ENCODE peak calls at places on chromosomes 3 and 15, in nine cellular contexts. One of them, this sample, is unnamed.

GRCh38 chr3:136250862-136251460 is 821 bp downstream of the PCCB start:
- DNase-seq in stomach: peak
- DNase-seq in A549: peak
- DNase-seq in sigmoid colon: peak
- DNase-seq in ovary: peak
- DNase-seq in NB4: peak
- DNase-seq in endothelial cell of umbilical vein: peak
- DNase-seq in body of pancreas: peak
- DNase-seq in uterus: peak
- DNase-seq in this sample: peak

GRCh38 chr3:159748408-159748807 is 240.2 kb upstream of the IL12A start:
- DNase-seq in NB4: no peak
- DNase-seq in body of pancreas: no peak
- DNase-seq in ovary: no peak
- DNase-seq in endothelial cell of umbilical vein: no peak
- DNase-seq in sigmoid colon: no peak
- DNase-seq in stomach: no peak
- DNase-seq in A549: no peak
- DNase-seq in uterus: no peak
- DNase-seq in this sample: no peak

GRCh38 chr3:9109570-9109914 is 139.9 kb downstream of the SRGAP3 start:
- DNase-seq in endothelial cell of umbilical vein: no peak
- DNase-seq in ovary: no peak
- DNase-seq in A549: no peak
- DNase-seq in uterus: no peak
- DNase-seq in sigmoid colon: no peak
- DNase-seq in body of pancreas: no peak
- DNase-seq in NB4: no peak
- DNase-seq in stomach: no peak
- DNase-seq in this sample: no peak

GRCh38 chr15:48566669-48567068 is 78.8 kb downstream of the FBN1 start:
- DNase-seq in endothelial cell of umbilical vein: peak
- DNase-seq in body of pancreas: no peak
- DNase-seq in NB4: no peak
- DNase-seq in ovary: no peak
- DNase-seq in uterus: no peak
- DNase-seq in A549: no peak
- DNase-seq in sigmoid colon: no peak
- DNase-seq in stomach: no peak
- DNase-seq in this sample: no peak

GRCh38 chr3:88704316-88704715 is 403.1 kb upstream of the EPHA3 start:
- DNase-seq in uterus: no peak
- DNase-seq in A549: no peak
- DNase-seq in endothelial cell of umbilical vein: no peak
- DNase-seq in ovary: no peak
- DNase-seq in stomach: no peak
- DNase-seq in body of pancreas: no peak
- DNase-seq in NB4: no peak
- DNase-seq in sigmoid colon: no peak
- DNase-seq in this sample: no peak

GRCh38 chr3:184716652-184717607 is 5.1 kb upstream of the MAGEF1 start:
- DNase-seq in NB4: peak
- DNase-seq in ovary: peak
- DNase-seq in endothelial cell of umbilical vein: no peak
- DNase-seq in uterus: peak
- DNase-seq in stomach: no peak
- DNase-seq in A549: no peak
- DNase-seq in body of pancreas: no peak
- DNase-seq in sigmoid colon: no peak
- DNase-seq in this sample: no peak

GRCh38 chr3:182180646-182181385 is 469.1 kb downstream of the SOX2 start:
- DNase-seq in sigmoid colon: no peak
- DNase-seq in NB4: no peak
- DNase-seq in endothelial cell of umbilical vein: no peak
- DNase-seq in body of pancreas: no peak
- DNase-seq in stomach: no peak
- DNase-seq in A549: no peak
- DNase-seq in uterus: no peak
- DNase-seq in ovary: no peak
- DNase-seq in this sample: no peak

GRCh38 chr3:64316971-64317370 is 91.7 kb upstream of the PRICKLE2 start:
- DNase-seq in endothelial cell of umbilical vein: no peak
- DNase-seq in uterus: no peak
- DNase-seq in sigmoid colon: no peak
- DNase-seq in stomach: no peak
- DNase-seq in A549: no peak
- DNase-seq in ovary: no peak
- DNase-seq in NB4: no peak
- DNase-seq in body of pancreas: no peak
- DNase-seq in this sample: no peak

GRCh38 chr3:129184396-129184656 is 630 bp upstream of the CNBP start:
- DNase-seq in uterus: no peak
- DNase-seq in ovary: peak
- DNase-seq in A549: peak
- DNase-seq in body of pancreas: peak
- DNase-seq in stomach: no peak
- DNase-seq in sigmoid colon: peak
- DNase-seq in NB4: peak
- DNase-seq in endothelial cell of umbilical vein: no peak
- DNase-seq in this sample: peak

GRCh38 chr15:88463870-88464532 is 3.2 kb downstream of the MRPL46 start:
- DNase-seq in ovary: no peak
- DNase-seq in stomach: no peak
- DNase-seq in body of pancreas: no peak
- DNase-seq in NB4: no peak
- DNase-seq in A549: no peak
- DNase-seq in sigmoid colon: no peak
- DNase-seq in endothelial cell of umbilical vein: no peak
- DNase-seq in uterus: no peak
- DNase-seq in this sample: no peak

GRCh38 chr15:70466895-70467529 is 296.3 kb downstream of the UACA start:
- DNase-seq in uterus: peak
- DNase-seq in sigmoid colon: peak
- DNase-seq in body of pancreas: peak
- DNase-seq in stomach: peak
- DNase-seq in A549: peak
- DNase-seq in NB4: peak
- DNase-seq in endothelial cell of umbilical vein: peak
- DNase-seq in ovary: peak
- DNase-seq in this sample: peak

GRCh38 chr15:66293085-66293418 is 316 bp upstream of the DIS3L start:
- DNase-seq in A549: no peak
- DNase-seq in body of pancreas: no peak
- DNase-seq in sigmoid colon: no peak
- DNase-seq in uterus: no peak
- DNase-seq in ovary: no peak
- DNase-seq in endothelial cell of umbilical vein: no peak
- DNase-seq in NB4: peak
- DNase-seq in stomach: no peak
- DNase-seq in this sample: no peak
- TF ChIP-seq POLR2A in A549: no peak
- TF ChIP-seq POLR2A in body of pancreas: no peak
- TF ChIP-seq POLR2A in sigmoid colon: no peak
- TF ChIP-seq POLR2A in uterus: no peak
- TF ChIP-seq POLR2A in ovary: peak
- TF ChIP-seq POLR2A in endothelial cell of umbilical vein: no peak
- TF ChIP-seq POLR2A in NB4: no peak
- TF ChIP-seq POLR2A in stomach: no peak
- TF ChIP-seq POLR2A in this sample: no peak

GRCh38 chr15:60392601-60392985 is 5.2 kb downstream of the ANXA2 start:
- DNase-seq in body of pancreas: peak
- DNase-seq in uterus: no peak
- DNase-seq in sigmoid colon: no peak
- DNase-seq in NB4: no peak
- DNase-seq in ovary: no peak
- DNase-seq in A549: peak
- DNase-seq in stomach: no peak
- DNase-seq in endothelial cell of umbilical vein: peak
- DNase-seq in this sample: no peak
- TF ChIP-seq POLR2A in body of pancreas: no peak
- TF ChIP-seq POLR2A in uterus: no peak
- TF ChIP-seq POLR2A in sigmoid colon: no peak
- TF ChIP-seq POLR2A in NB4: no peak
- TF ChIP-seq POLR2A in ovary: no peak
- TF ChIP-seq POLR2A in A549: no peak
- TF ChIP-seq POLR2A in stomach: no peak
- TF ChIP-seq POLR2A in endothelial cell of umbilical vein: no peak
- TF ChIP-seq POLR2A in this sample: no peak

GRCh38 chr15:40103124-40103858 is 5.4 kb downstream of the BMF start:
- DNase-seq in body of pancreas: peak
- DNase-seq in endothelial cell of umbilical vein: peak
- DNase-seq in uterus: peak
- DNase-seq in A549: no peak
- DNase-seq in sigmoid colon: peak
- DNase-seq in NB4: no peak
- DNase-seq in ovary: peak
- DNase-seq in stomach: peak
- DNase-seq in this sample: peak
- TF ChIP-seq POLR2A in body of pancreas: peak
- TF ChIP-seq POLR2A in endothelial cell of umbilical vein: no peak
- TF ChIP-seq POLR2A in uterus: no peak
- TF ChIP-seq POLR2A in A549: no peak
- TF ChIP-seq POLR2A in sigmoid colon: no peak
- TF ChIP-seq POLR2A in NB4: no peak
- TF ChIP-seq POLR2A in ovary: no peak
- TF ChIP-seq POLR2A in stomach: no peak
- TF ChIP-seq POLR2A in this sample: no peak

DNA sequence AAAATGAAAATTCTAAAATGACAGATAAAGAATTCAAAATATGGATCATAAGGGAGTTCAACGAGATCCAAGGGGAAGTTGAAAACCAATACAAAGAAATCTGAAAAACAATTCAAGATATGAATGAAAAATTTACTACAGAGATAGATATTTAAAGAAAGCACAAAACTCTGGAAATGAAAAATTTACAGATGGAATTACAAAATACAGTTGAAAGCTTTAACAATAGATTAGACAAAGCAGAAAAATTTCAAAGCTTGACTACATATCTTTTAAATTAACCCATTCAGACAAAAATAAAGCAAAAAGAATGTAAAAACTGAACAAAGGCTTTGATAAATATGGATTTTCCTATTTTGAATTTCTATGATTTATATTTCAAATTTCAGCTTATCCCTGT is 211.1 kb downstream of the SLC9A9 start:
- DNase-seq in NB4: no peak
- DNase-seq in sigmoid colon: no peak
- DNase-seq in A549: no peak
- DNase-seq in endothelial cell of umbilical vein: no peak
- DNase-seq in stomach: no peak
- DNase-seq in body of pancreas: no peak
- DNase-seq in ovary: no peak
- DNase-seq in uterus: no peak
- DNase-seq in this sample: no peak
- TF ChIP-seq POLR2A in NB4: no peak
- TF ChIP-seq POLR2A in sigmoid colon: no peak
- TF ChIP-seq POLR2A in A549: no peak
- TF ChIP-seq POLR2A in endothelial cell of umbilical vein: no peak
- TF ChIP-seq POLR2A in stomach: no peak
- TF ChIP-seq POLR2A in body of pancreas: no peak
- TF ChIP-seq POLR2A in ovary: no peak
- TF ChIP-seq POLR2A in uterus: no peak
- TF ChIP-seq POLR2A in this sample: no peak

GRCh38 chr3:196740476-196741400 is 1.1 kb downstream of the PAK2 start:
- DNase-seq in stomach: no peak
- DNase-seq in endothelial cell of umbilical vein: peak
- DNase-seq in body of pancreas: peak
- DNase-seq in A549: peak
- DNase-seq in uterus: peak
- DNase-seq in ovary: peak
- DNase-seq in NB4: peak
- DNase-seq in sigmoid colon: no peak
- DNase-seq in this sample: no peak
- TF ChIP-seq POLR2A in stomach: no peak
- TF ChIP-seq POLR2A in endothelial cell of umbilical vein: no peak
- TF ChIP-seq POLR2A in body of pancreas: no peak
- TF ChIP-seq POLR2A in A549: no peak
- TF ChIP-seq POLR2A in uterus: no peak
- TF ChIP-seq POLR2A in ovary: no peak
- TF ChIP-seq POLR2A in NB4: no peak
- TF ChIP-seq POLR2A in sigmoid colon: no peak
- TF ChIP-seq POLR2A in this sample: no peak

This sample was measured in heart left ventricle.